ENCODE peak calls at places on chromosomes 13 and 19, in five cellular contexts. F is heart right ventricle, K is Daoy, L is mesendoderm, T is MG63. I is an unnamed sample.

GRCh38 chr19:40756502-40757110 is 5.6 kb downstream of the SNRPA start:
- DNase-seq in L (no peak), K (no peak), T (no peak), F (no peak), I (no peak)

GRCh38 chr13:76775031-76775740 is 111.0 kb downstream of the KCTD12 start:
- DNase-seq in F (no peak), K (no peak), T (no peak), L (no peak), I (no peak)

GRCh38 chr19:39406656-39407393 is at the start of gene ZFP36:
- DNase-seq in T (peak; percentile 85), L (peak; percentile 84), F (peak; percentile 74), K (peak; percentile 87), I (peak; percentile 91)

GRCh38 chr13:89490661-89491060 is 1819.5 kb downstream of the SLITRK5 start:
- DNase-seq in L (no peak), T (no peak), K (no peak), F (no peak), I (no peak)

GRCh38 chr13:75636339-75637095 is 387 bp downstream of the LMO7 start:
- DNase-seq in K (peak; percentile 46), L (peak; percentile 76), T (peak; percentile 78), F (peak; percentile 9), I (peak; percentile 64)

GRCh38 chr13:31880849-31881494 is 141.6 kb downstream of the RXFP2 start:
- DNase-seq in T (no peak), L (no peak), K (no peak), F (no peak), I (no peak)

GRCh38 chr19:42529248-42529764 is 1.0 kb upstream of the CEACAM1 start:
- DNase-seq in K (peak; percentile 70), F (peak; percentile 59), L (peak; percentile 82), T (peak; percentile 28), I (peak; percentile 81)

GRCh38 chr13:67725999-67726398 is 495.9 kb upstream of the PCDH9 start:
- DNase-seq in L (no peak), K (no peak), F (no peak), T (no peak), I (no peak)

GRCh38 chr19:7705387-7706187 is 3.7 kb upstream of the FCER2 start:
- DNase-seq in T (no peak), L (no peak), F (peak; percentile 44), K (no peak), I (peak; percentile 46)

GRCh38 chr19:46631481-46631880 is 4.5 kb downstream of the GNG8 start:
- DNase-seq in T (no peak), F (no peak), L (no peak), K (no peak), I (no peak)

GRCh38 chr13:30153871-30154426 is 153.4 kb downstream of the KATNAL1 start:
- DNase-seq in L (peak; percentile 59), F (no peak), K (no peak), T (no peak), I (no peak)

GRCh38 chr13:30963794-30964193 is 31.3 kb downstream of the TEX26 start:
- DNase-seq in T (peak; percentile 17), F (no peak), L (no peak), K (peak; percentile 13), I (no peak)

GRCh38 chr13:94411747-94412146 is 67.7 kb downstream of the DCT start:
- DNase-seq in L (no peak), T (no peak), F (no peak), K (no peak), I (no peak)

GRCh38 chr13:106464076-106464475 is 71.4 kb downstream of the EFNB2 start:
- DNase-seq in T (no peak), K (peak; percentile 67), L (no peak), F (no peak), I (no peak)

GRCh38 chr13:29993196-29993595 is 142.8 kb upstream of the UBL3 start:
- DNase-seq in K (no peak), F (no peak), L (peak; percentile 23), T (no peak), I (no peak)

GRCh38 chr13:113945857-113946408 is 27.9 kb downstream of the C13orf46 start:
- DNase-seq in F (no peak), T (no peak), L (no peak), K (no peak), I (no peak)

GRCh38 chr13:68540244-68540643 is 1310.1 kb upstream of the PCDH9 start:
- DNase-seq in F (no peak), T (no peak), L (no peak), K (no peak), I (no peak)

I was measured in right cardiac atrium.